ENCODE peak calls at places on chromosomes 11 and 22, in four cellular contexts. Y, B, P and M are unnamed samples.

GRCh38 chr11:44780940-44781631 is 54.3 kb downstream of the TSPAN18 start:
- DNase-seq in Y (peak), B (peak), P (no peak), M (no peak)

GRCh38 chr11:124311677-124312076 is 2.1 kb downstream of the OR8D1 start:
- DNase-seq in Y (no peak), B (no peak), P (no peak), M (no peak)

GRCh38 chr11:66268953-66269906 is 791 bp downstream of the RAB1B start:
- DNase-seq in Y (peak), B (no peak), P (peak), M (peak)

GRCh38 chr11:46106530-46107407 is 14.5 kb downstream of the PHF21A start:
- DNase-seq in Y (peak), B (no peak), P (no peak), M (no peak)

GRCh38 chr11:120128392-120129172 is 9.3 kb downstream of the TRIM29 start:
- DNase-seq in Y (peak), B (peak), P (peak), M (no peak)

GRCh38 chr22:46043339-46043738 is 66.4 kb upstream of the WNT7B start:
- DNase-seq in Y (no peak), B (no peak), P (no peak), M (no peak)

GRCh38 chr11:62105611-62106245 is 18.1 kb upstream of the INCENP start:
- DNase-seq in Y (no peak), B (no peak), P (no peak), M (no peak)

GRCh38 chr11:61369372-61370348 is 7.5 kb downstream of the TMEM138 start:
- DNase-seq in Y (peak), B (peak), P (peak), M (no peak)

GRCh38 chr11:28400236-28401100 is 292.3 kb downstream of the METTL15 start:
- DNase-seq in Y (peak), B (no peak), P (no peak), M (peak)